ENCODE peak calls at places on chromosome 1, in four cellular contexts. One of them, this sample, is unnamed.

GRCh38 chr1:216902669-216903388 is 179.6 kb upstream of the ESRRG start:
- DNase-seq in HEK293T: no peak
- DNase-seq in effector memory CD4-positive, alpha-beta T cell: no peak
- DNase-seq in T-helper 9 cell: no peak
- DNase-seq in this sample: no peak

GRCh38 chr1:14955402-14955801 is 198.1 kb upstream of the TMEM51 start:
- DNase-seq in T-helper 9 cell: no peak
- DNase-seq in HEK293T: no peak
- DNase-seq in effector memory CD4-positive, alpha-beta T cell: no peak
- DNase-seq in this sample: no peak

GRCh38 chr1:240312872-240313271 is 221.2 kb downstream of the FMN2 start:
- DNase-seq in HEK293T: no peak
- DNase-seq in effector memory CD4-positive, alpha-beta T cell: no peak
- DNase-seq in T-helper 9 cell: no peak
- DNase-seq in this sample: no peak

GRCh38 chr1:24363994-24364393 is 44.8 kb downstream of the GRHL3 start:
- DNase-seq in HEK293T: no peak
- DNase-seq in T-helper 9 cell: no peak
- DNase-seq in effector memory CD4-positive, alpha-beta T cell: no peak
- DNase-seq in this sample: no peak

GRCh38 chr1:168170552-168171508 is 7.9 kb upstream of the TIPRL start:
- DNase-seq in effector memory CD4-positive, alpha-beta T cell: no peak
- DNase-seq in T-helper 9 cell: no peak
- DNase-seq in HEK293T: no peak
- DNase-seq in this sample: no peak

GRCh38 chr1:153374077-153374476 is 1.3 kb downstream of the S100A12 start:
- DNase-seq in HEK293T: no peak
- DNase-seq in T-helper 9 cell: no peak
- DNase-seq in effector memory CD4-positive, alpha-beta T cell: no peak
- DNase-seq in this sample: no peak

GRCh38 chr1:65514083-65514482 is 93.6 kb downstream of the LEPR start:
- DNase-seq in effector memory CD4-positive, alpha-beta T cell: no peak
- DNase-seq in HEK293T: no peak
- DNase-seq in T-helper 9 cell: no peak
- DNase-seq in this sample: no peak

GRCh38 chr1:43975249-43975961 is 645 bp downstream of the ATP6V0B start:
- DNase-seq in HEK293T: no peak
- DNase-seq in effector memory CD4-positive, alpha-beta T cell: no peak
- DNase-seq in T-helper 9 cell: peak
- DNase-seq in this sample: no peak

GRCh38 chr1:159562680-159563079 is 24.9 kb upstream of the APCS start:
- DNase-seq in T-helper 9 cell: no peak
- DNase-seq in effector memory CD4-positive, alpha-beta T cell: no peak
- DNase-seq in HEK293T: no peak
- DNase-seq in this sample: no peak